ENCODE peak calls at places on chromosomes 2 and 18, in eight cellular contexts. B is tibial artery, Z is astrocyte, K is right cardiac atrium, M is mesendoderm, S is H7, O is stomach, R is heart left ventricle. T is an unnamed sample. For H3K27me3, the result is how much of the 10 kb centered on the place peaks cover.

GRCh38 chr2:212892193-212892592 is 259.2 kb downstream of the IKZF2 start:
- DNase-seq in S (peak), K (no peak), R (no peak), O (no peak), Z (peak), B (no peak), M (peak), T (no peak)

GRCh38 chr2:41283079-41283765 is 764.6 kb upstream of the PKDCC start:
- DNase-seq in K (peak), S (peak), Z (peak), B (no peak), R (no peak), O (no peak), M (peak), T (no peak)

GRCh38 chr2:46963961-46964673 is 48.5 kb upstream of the MCFD2 start:
- DNase-seq in O (no peak), K (no peak), Z (peak), S (no peak), R (no peak), B (no peak), M (no peak), T (no peak)

GRCh38 chr18:43952398-43952797 is 675.1 kb upstream of the SYT4 start:
- DNase-seq in O (no peak), Z (no peak), M (no peak), B (no peak), K (no peak), R (no peak), S (no peak), T (no peak)

GRCh38 chr2:141331127-141331526 is 799.7 kb downstream of the LRP1B start:
- DNase-seq in M (peak), Z (peak), K (no peak), O (no peak), S (no peak), B (no peak), R (no peak), T (no peak)

GRCh38 chr2:219691551-219691950 is 64.1 kb downstream of the SLC4A3 start:
- DNase-seq in K (no peak), B (no peak), Z (no peak), M (no peak), R (no peak), S (no peak), O (no peak), T (no peak)

GRCh38 chr2:23649819-23650218 is 264.8 kb downstream of the KLHL29 start:
- DNase-seq in B (no peak), S (no peak), K (no peak), Z (peak), M (no peak), R (no peak), O (no peak), T (no peak)

GRCh38 chr2:197075754-197076337 is 149.3 kb upstream of the PGAP1 start:
- DNase-seq in O (no peak), S (peak), M (peak), R (no peak), B (no peak), Z (no peak), K (no peak), T (no peak)

GRCh38 chr2:133532919-133533318 is 35.3 kb downstream of the NCKAP5 start:
- DNase-seq in K (no peak), O (no peak), B (no peak), S (no peak), R (no peak), M (no peak), Z (peak), T (no peak)

GRCh38 chr2:96431319-96431718 is 73.8 kb downstream of the NEURL3 start:
- DNase-seq in Z (no peak), M (no peak), B (no peak), O (peak), R (peak), K (peak), S (no peak), T (peak)

GRCh38 chr2:152380261-152381055 is 45.5 kb downstream of the FMNL2 start:
- DNase-seq in S (no peak), K (no peak), Z (no peak), O (no peak), B (no peak), M (no peak), R (no peak), T (no peak)

GRCh38 chr2:152376385-152376784 is 41.4 kb downstream of the FMNL2 start:
- DNase-seq in Z (no peak), R (no peak), M (peak), B (no peak), S (no peak), O (peak), K (no peak), T (peak)

GRCh38 chr2:152375174-152375573 is 40.2 kb downstream of the FMNL2 start:
- DNase-seq in K (no peak), Z (no peak), B (no peak), R (no peak), O (no peak), S (no peak), M (no peak), T (no peak)

GRCh38 chr2:152379089-152379488 is 44.1 kb downstream of the FMNL2 start:
- DNase-seq in B (no peak), M (no peak), S (no peak), Z (no peak), O (no peak), R (no peak), K (no peak), T (no peak)

GRCh38 chr2:152376968-152377367 is 42.0 kb downstream of the FMNL2 start:
- DNase-seq in O (no peak), M (no peak), K (no peak), S (no peak), B (no peak), R (no peak), Z (no peak), T (no peak)
- H3K27me3 ChIP-seq in O (under half), M (under half), K (under half), S (under half), B (under half), R (under half), Z (under half), T (under half)

GRCh38 chr18:79572093-79572780 is 107.4 kb upstream of the CTDP1 start:
- DNase-seq in K (peak), B (peak), O (no peak), M (no peak), Z (no peak), R (peak), S (no peak), T (no peak)
- H3K27me3 ChIP-seq in K (under half), B (under half), O (under half), M (under half), Z (under half), R (under half), S (under half), T (under half)

DNA sequence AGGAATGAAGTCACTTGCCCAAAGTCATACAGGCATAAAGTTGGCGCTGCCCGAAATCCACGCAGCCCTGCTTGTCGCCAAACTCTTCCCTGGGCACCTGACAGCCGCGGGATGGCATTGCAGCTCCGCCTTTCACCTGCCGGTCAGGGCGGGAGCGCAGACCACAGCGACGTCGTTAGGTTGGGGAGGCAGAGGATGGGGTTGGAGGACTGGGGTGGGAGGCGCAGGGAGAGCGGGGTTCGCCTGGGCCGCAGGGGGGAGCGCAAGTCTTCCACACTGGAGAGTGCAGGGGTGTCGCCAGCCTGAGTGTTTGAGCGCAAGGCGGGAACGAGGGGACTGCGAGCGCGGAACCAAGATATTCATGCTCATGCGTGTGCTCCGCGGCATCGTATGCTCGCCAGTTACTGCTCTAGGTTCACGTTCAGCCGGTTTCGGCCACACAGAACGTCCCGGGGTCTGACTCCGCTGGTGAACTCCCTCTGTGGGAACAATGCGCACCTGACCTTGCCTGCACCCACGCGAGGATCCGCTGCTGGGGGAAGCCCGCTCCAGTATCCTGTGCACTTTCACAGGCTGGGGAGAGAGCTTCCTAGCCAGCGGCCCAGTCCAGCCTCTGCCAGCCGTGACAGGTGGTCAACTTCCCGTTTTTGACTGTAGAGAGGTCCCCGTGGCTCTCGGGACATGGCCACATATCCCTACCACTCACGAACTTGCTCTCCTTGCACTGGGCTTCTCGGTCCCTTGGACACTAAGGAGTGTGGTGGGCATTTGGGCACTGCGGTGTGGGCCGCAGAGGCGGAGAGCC is 767 bp upstream of the NPPC start:
- DNase-seq in O (no peak), S (peak), K (peak), Z (no peak), M (peak), B (peak), R (no peak), T (no peak)
- H3K27me3 ChIP-seq in O (half or more), S (under half), K (under half), Z (half or more), M (under half), B (under half), R (half or more), T (under half)

DNA sequence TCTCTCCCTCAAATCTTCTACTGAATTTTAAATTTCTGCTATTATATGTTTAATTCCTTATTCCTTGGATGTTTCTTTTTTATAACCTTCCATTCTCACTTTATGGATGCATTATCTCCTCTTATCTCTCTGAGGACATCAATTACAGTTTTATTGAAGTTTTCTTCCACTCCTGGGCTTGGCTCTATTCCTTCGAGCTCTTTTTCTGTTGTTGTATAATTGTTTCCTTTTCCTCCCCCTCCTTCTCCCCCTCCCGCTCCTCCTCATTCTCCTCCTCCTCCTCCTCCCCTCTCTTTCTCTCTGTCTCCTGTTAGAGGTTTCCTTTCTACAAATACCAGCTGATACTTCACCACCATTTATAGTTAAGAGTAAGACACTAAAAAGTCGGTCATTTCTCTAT is 209.8 kb downstream of the ZBTB7C start:
- DNase-seq in M (no peak), Z (no peak), B (no peak), O (no peak), R (no peak), K (no peak), S (no peak), T (no peak)
- H3K27me3 ChIP-seq in M (under half), Z (under half), B (under half), O (under half), R (under half), K (under half), S (under half), T (under half)

DNA sequence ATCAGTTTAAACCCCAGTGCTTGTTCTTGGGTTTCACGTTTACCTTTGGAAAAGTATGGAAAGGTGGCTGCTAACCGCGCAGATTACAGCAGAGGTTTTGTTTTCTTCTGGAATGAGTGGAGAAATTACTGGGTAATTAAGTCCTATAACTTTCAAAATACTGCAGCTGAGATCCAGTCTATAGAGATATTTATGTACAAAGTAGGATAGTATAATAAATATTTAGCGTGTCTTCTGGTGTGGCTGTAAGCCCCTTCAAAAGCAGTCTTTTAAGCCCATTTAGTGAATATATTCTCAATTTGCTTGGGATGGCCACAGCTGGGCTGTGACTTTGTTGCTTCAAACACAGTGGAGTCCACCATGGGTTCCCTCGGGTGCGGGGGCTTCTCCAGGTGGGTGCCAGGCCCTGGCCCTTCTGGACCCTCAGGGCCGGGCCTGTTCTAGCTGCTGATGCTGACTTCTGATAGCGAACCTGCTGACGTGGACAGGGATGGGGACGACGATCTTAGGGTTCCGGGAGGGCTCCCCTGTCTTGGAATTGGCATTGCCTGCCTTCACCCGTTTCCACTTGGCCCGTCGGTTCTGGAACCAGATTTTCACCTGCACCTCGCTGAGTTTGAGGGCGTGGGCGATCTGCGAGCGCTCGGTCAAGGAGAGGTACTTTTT is 2.6 kb downstream of the GBX2 start:
- DNase-seq in B (no peak), R (no peak), S (no peak), Z (no peak), K (no peak), O (no peak), M (no peak), T (no peak)
- H3K27me3 ChIP-seq in B (under half), R (half or more), S (half or more), Z (half or more), K (under half), O (half or more), M (half or more), T (under half)

GRCh38 chr2:83705146-83705545 is 753.9 kb downstream of the SUCLG1 start:
- DNase-seq in S (no peak), O (no peak), Z (no peak), K (no peak), R (no peak), B (no peak), M (no peak), T (no peak)

DNA sequence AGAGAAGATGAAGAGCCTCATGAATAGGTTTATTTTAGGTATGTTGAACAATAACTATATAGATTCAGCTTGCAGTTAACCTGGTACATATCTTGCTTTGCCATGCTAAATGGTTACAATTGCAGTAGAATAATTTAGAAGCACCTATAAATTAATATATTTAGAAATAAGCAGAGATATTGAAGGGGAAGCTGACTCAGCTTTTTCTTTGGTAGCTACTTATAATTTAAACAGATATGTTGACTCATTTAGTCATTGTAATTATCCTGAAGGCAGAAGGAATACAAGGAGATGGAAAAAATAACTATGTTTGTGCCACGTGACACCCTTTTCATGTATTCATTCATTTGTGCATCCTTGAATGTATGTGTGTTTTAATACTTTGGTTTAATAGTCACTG is 755.5 kb downstream of the SUCLG1 start:
- DNase-seq in Z (no peak), B (no peak), M (no peak), R (no peak), O (no peak), K (no peak), S (no peak), T (no peak)
- H3K27me3 ChIP-seq in Z (under half), B (under half), M (under half), R (under half), O (under half), K (under half), S (under half), T (under half)

GRCh38 chr2:161241894-161242293 is 66.3 kb upstream of the PSMD14 start:
- DNase-seq in S (no peak), Z (no peak), R (no peak), M (no peak), O (no peak), B (no peak), K (no peak), T (no peak)
- H3K27me3 ChIP-seq in S (under half), Z (under half), R (under half), M (under half), O (under half), B (under half), K (under half), T (under half)

GRCh38 chr2:74499940-74500577 is 656 bp upstream of the LBX2 start:
- DNase-seq in B (no peak), S (peak), K (no peak), Z (no peak), O (no peak), R (no peak), M (no peak), T (no peak)
- H3K27me3 ChIP-seq in B (under half), S (half or more), K (under half), Z (under half), O (half or more), R (half or more), M (half or more), T (under half)

T was measured in pancreas.